ENCODE peak calls at places on chromosomes 4 and X, in nine cellular contexts. R is neural progenitor cell, A is GM12878, L is OCI-LY7, C is upper lobe of right lung, N is ovary, G is heart right ventricle, U is lower lobe of right lung, T is lung. E is an unnamed sample.

GRCh38 chr4:98148856-98149255 is 5.6 kb upstream of the STPG2 start:
- DNase-seq in R (no peak), A (no peak), L (no peak), C (no peak), N (no peak), G (no peak), U (no peak), T (no peak), E (no peak)

GRCh38 chr4:62275470-62275869 is 1075.3 kb downstream of the ADGRL3 start:
- DNase-seq in R (no peak), A (no peak), L (no peak), C (no peak), N (no peak), G (no peak), U (no peak), T (no peak), E (no peak)

GRCh38 chrX:154411981-154412340 is 622 bp downstream of the TAFAZZIN start:
- DNase-seq in R (peak; percentile 80), A (no peak), L (peak; percentile 66), C (peak; percentile 88), N (peak; percentile 76), G (peak; percentile 53), U (peak; percentile 81), T (peak; percentile 64), E (peak; percentile 53)

GRCh38 chr4:142095886-142096605 is 459.7 kb downstream of the IL15 start:
- DNase-seq in R (no peak), A (no peak), L (no peak), C (no peak), N (no peak), G (no peak), U (no peak), T (no peak), E (peak; percentile 73)

GRCh38 chr4:94746746-94747145 is 11.0 kb upstream of the BMPR1B start:
- DNase-seq in R (no peak), A (no peak), L (no peak), C (no peak), N (no peak), G (no peak), U (no peak), T (no peak), E (no peak)

GRCh38 chr4:7672601-7673000 is 237.9 kb upstream of the PSAPL1 start:
- DNase-seq in R (no peak), A (no peak), L (no peak), C (no peak), N (no peak), G (no peak), U (no peak), T (no peak), E (no peak)

GRCh38 chr4:77040856-77041576 is 34.8 kb downstream of the CCNI start:
- DNase-seq in R (no peak), A (no peak), L (peak; percentile 8), C (no peak), N (no peak), G (no peak), U (no peak), T (no peak), E (no peak)

GRCh38 chrX:115297189-115297588 is 7.7 kb downstream of the LUZP4 start:
- DNase-seq in R (no peak), A (no peak), L (no peak), C (no peak), N (no peak), G (no peak), U (no peak), T (no peak), E (no peak)

GRCh38 chrX:148567779-148568178 is 67.4 kb downstream of the AFF2 start:
- DNase-seq in R (no peak), A (no peak), L (no peak), C (no peak), N (no peak), G (no peak), U (no peak), T (no peak), E (no peak)

GRCh38 chr4:63528592-63528991 is 880.7 kb downstream of the TECRL start:
- DNase-seq in R (no peak), A (no peak), L (no peak), C (no peak), N (no peak), G (no peak), U (no peak), T (no peak), E (no peak)

GRCh38 chr4:3112979-3113469 is 38.5 kb downstream of the HTT start:
- DNase-seq in R (no peak), A (no peak), L (no peak), C (no peak), N (no peak), G (no peak), U (no peak), T (no peak), E (no peak)

GRCh38 chr4:184345573-184345922 is 127.9 kb upstream of the ENPP6 start:
- DNase-seq in R (no peak), A (no peak), L (no peak), C (no peak), N (no peak), G (peak; percentile 54), U (no peak), T (no peak), E (no peak)

GRCh38 chr4:138226351-138226750 is 15.8 kb downstream of the SLC7A11 start:
- DNase-seq in R (no peak), A (no peak), L (no peak), C (no peak), N (no peak), G (no peak), U (no peak), T (no peak), E (no peak)

GRCh38 chr4:151184523-151185458 is 85.4 kb downstream of the RPS3A start:
- DNase-seq in R (no peak), A (no peak), L (no peak), C (no peak), N (no peak), G (no peak), U (no peak), T (no peak), E (no peak)

GRCh38 chrX:46433892-46434291 is 111.3 kb downstream of the ZNF674 start:
- DNase-seq in R (no peak), A (no peak), L (no peak), C (no peak), N (no peak), G (no peak), U (no peak), T (no peak), E (no peak)

GRCh38 chr4:16140520-16141249 is 56.9 kb upstream of the PROM1 start:
- DNase-seq in R (no peak), A (no peak), L (no peak), C (no peak), N (no peak), G (no peak), U (no peak), T (peak; percentile 70), E (no peak)

GRCh38 chrX:17697191-17697590 is 40.1 kb upstream of the SCML1 start:
- DNase-seq in R (no peak), A (no peak), L (no peak), C (no peak), N (no peak), G (no peak), U (no peak), T (no peak), E (no peak)

GRCh38 chrX:23634181-23634580 is 33.1 kb upstream of the PRDX4 start:
- DNase-seq in R (no peak), A (no peak), L (no peak), C (no peak), N (no peak), G (no peak), U (no peak), T (no peak), E (no peak)

GRCh38 chr4:913280-913618 is 18.9 kb downstream of the GAK start:
- DNase-seq in R (no peak), A (no peak), L (no peak), C (peak; percentile 39), N (no peak), G (no peak), U (no peak), T (no peak), E (no peak)
- TF ChIP-seq CTCF in R (no peak), A (no peak), L (no peak), C (no peak), N (no peak), G (no peak), U (no peak), T (no peak), E (no peak)

DNA sequence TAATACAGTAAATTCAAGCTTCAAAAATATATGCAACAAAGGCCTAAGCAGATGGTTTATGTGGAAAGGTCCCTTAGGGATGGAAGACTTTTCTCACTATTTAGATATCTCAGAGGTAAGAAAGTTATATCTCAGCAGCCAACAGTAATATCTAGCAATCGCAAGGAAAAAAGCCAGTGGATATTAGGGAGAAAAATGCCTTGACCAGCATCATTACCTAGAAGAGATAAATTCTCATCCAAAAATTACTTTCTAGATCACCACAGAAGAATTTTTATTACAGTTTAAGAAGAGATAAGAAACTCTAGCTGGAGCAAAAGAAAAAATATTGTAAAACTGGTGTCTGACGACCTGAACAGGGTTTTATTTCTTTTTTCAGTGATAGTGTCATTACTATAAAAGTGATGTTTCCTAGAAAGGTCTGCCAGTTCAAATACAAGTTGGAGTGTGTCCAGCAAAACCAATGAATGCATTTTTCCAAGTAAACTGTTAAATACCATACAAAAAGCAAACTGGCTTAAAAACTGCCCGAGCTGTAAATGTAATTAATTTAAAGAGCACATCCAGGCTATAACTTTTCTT is 100.0 kb downstream of the ATP11C start:
- DNase-seq in R (no peak), A (no peak), L (no peak), C (no peak), N (no peak), G (no peak), U (no peak), T (no peak), E (no peak)
- H3K4me1 ChIP-seq in R (peaks cover 47% of the 10 kb centered on the region), A (peaks cover 7% of the 10 kb centered on the region), L (peaks cover 16% of the 10 kb centered on the region), C (peaks cover 6% of the 10 kb centered on the region), N (no peaks in the 10 kb centered on the region), G (no peaks in the 10 kb centered on the region), U (peaks cover 14% of the 10 kb centered on the region), T (no peaks in the 10 kb centered on the region), E (no peaks in the 10 kb centered on the region)

DNA sequence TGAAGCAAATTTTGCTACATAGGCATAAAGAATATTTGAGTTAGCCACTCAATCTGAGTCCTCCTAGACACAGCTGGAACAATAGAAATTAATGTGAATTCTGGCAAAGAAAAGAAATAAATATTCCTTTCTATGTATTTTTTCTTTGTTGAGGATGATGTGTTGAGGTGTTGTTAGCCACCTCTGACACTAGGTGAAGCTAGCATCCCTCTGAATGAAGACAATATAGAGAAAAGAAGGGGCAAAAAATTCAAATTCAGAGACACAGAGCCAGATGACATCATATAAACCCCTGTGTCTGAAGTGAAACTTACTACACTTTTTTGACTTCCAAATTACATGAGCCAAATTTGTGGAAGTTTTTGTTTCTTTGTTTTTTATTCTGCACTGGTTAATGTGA is 34.6 kb upstream of the TMPRSS11D start:
- DNase-seq in R (peak; percentile 18), A (no peak), L (peak; percentile 4), C (no peak), N (no peak), G (no peak), U (no peak), T (no peak), E (no peak)
- TF ChIP-seq CTCF in R (peak; percentile 66), A (no peak), L (peak; percentile 58), C (no peak), N (no peak), G (peak; percentile 12), U (no peak), T (no peak), E (peak; percentile 41)

DNA sequence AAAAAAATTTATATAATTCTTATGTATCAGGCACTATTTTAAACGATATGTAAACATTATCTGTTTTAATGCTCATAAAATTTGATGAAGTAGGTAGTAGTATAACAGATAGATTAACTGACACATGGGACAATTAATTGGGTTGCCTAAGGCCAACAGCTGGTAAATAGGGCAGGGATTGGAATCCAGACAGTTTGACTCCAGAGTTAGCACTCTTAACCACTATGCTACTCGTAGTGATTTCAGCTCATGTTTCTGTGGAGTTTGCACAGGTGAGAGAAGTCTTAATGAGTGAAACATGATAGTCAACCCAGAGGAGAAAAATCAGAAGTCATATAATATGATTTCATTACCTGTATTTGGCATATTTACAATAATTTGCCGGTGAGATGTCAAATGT is 126.0 kb upstream of the WDFY3 start:
- DNase-seq in R (no peak), A (no peak), L (no peak), C (no peak), N (no peak), G (no peak), U (no peak), T (no peak), E (no peak)
- H3K4me1 ChIP-seq in R (no peaks in the 10 kb centered on the region), A (no peaks in the 10 kb centered on the region), L (no peaks in the 10 kb centered on the region), C (no peaks in the 10 kb centered on the region), N (no peaks in the 10 kb centered on the region), G (no peaks in the 10 kb centered on the region), U (no peaks in the 10 kb centered on the region), T (no peaks in the 10 kb centered on the region), E (no peaks in the 10 kb centered on the region)